ENCODE peak calls at places on chromosomes 6 and 20, in eight cellular contexts. V, I, B, W, U, G, K and R are unnamed samples.

GRCh38 chr6:166715065-166715464 is 88.0 kb upstream of the RPS6KA2 start:
- DNase-seq in V (no peak), I (no peak), B (no peak), W (no peak), U (no peak), G (no peak), K (no peak), R (no peak)

GRCh38 chr20:23445596-23446217 is 6.2 kb downstream of the CSTL1 start:
- DNase-seq in V (no peak), I (peak; percentile 83), B (no peak), W (no peak), U (no peak), G (no peak), K (no peak), R (no peak)

GRCh38 chr20:49339123-49339522 is 61.3 kb upstream of the ZNFX1 start:
- DNase-seq in V (no peak), I (no peak), B (no peak), W (no peak), U (no peak), G (no peak), K (no peak), R (no peak)

GRCh38 chr6:96302991-96303390 is 218.6 kb upstream of the UFL1 start:
- DNase-seq in V (no peak), I (no peak), B (no peak), W (no peak), U (no peak), G (no peak), K (no peak), R (no peak)

GRCh38 chr6:14286144-14286543 is 168.6 kb downstream of the CD83 start:
- DNase-seq in V (no peak), I (peak; percentile 90), B (no peak), W (no peak), U (no peak), G (no peak), K (no peak), R (no peak)

GRCh38 chr6:149499066-149499465 is 14.3 kb upstream of the ZC3H12D start:
- DNase-seq in V (no peak), I (peak; percentile 98), B (no peak), W (no peak), U (no peak), G (no peak), K (no peak), R (no peak)

GRCh38 chr6:55320691-55321086 is 6.6 kb upstream of the GFRAL start:
- DNase-seq in V (no peak), I (no peak), B (no peak), W (no peak), U (no peak), G (no peak), K (no peak), R (no peak)

GRCh38 chr6:13605634-13606033 is 9.5 kb upstream of the NOL7 start:
- DNase-seq in V (no peak), I (no peak), B (no peak), W (no peak), U (no peak), G (no peak), K (no peak), R (no peak)

GRCh38 chr20:64119681-64120341 is 12.4 kb upstream of the NPBWR2 start:
- DNase-seq in V (peak; percentile 41), I (no peak), B (no peak), W (peak; percentile 16), U (no peak), G (peak; percentile 58), K (no peak), R (no peak)

GRCh38 chr20:40868568-40869223 is 159.9 kb upstream of the TOP1 start:
- DNase-seq in V (no peak), I (peak; percentile 85), B (no peak), W (no peak), U (no peak), G (no peak), K (no peak), R (no peak)

GRCh38 chr20:14986026-14986655 is 648.7 kb upstream of the FLRT3 start:
- DNase-seq in V (no peak), I (no peak), B (no peak), W (no peak), U (peak; percentile 94), G (no peak), K (no peak), R (no peak)

GRCh38 chr6:27772261-27773001 is 139.8 kb downstream of the OR2B2 start:
- DNase-seq in V (peak; percentile 91), I (peak; percentile 77), B (peak; percentile 84), W (peak; percentile 80), U (peak; percentile 89), G (peak; percentile 95), K (peak; percentile 86), R (peak; percentile 68)

GRCh38 chr6:160420969-160421556 is 72.9 kb downstream of the SLC22A3 start:
- DNase-seq in V (no peak), I (no peak), B (no peak), W (no peak), U (no peak), G (no peak), K (no peak), R (no peak)

GRCh38 chr6:2448826-2449571 is 203.6 kb upstream of the GMDS start:
- DNase-seq in V (no peak), I (peak; percentile 89), B (no peak), W (peak; percentile 27), U (peak; percentile 44), G (no peak), K (no peak), R (no peak)

GRCh38 chr20:5261763-5262162 is 55.0 kb downstream of the PROKR2 start:
- DNase-seq in V (no peak), I (no peak), B (no peak), W (no peak), U (no peak), G (no peak), K (no peak), R (no peak)

GRCh38 chr6:15879372-15880261 is 216.8 kb upstream of the DTNBP1 start:
- DNase-seq in V (peak; percentile 85), I (peak; percentile 13), B (peak; percentile 86), W (peak; percentile 31), U (peak; percentile 39), G (peak; percentile 66), K (peak; percentile 59), R (no peak)

GRCh38 chr6:40715501-40716403 is 128.6 kb upstream of the LRFN2 start:
- DNase-seq in V (no peak), I (no peak), B (peak; percentile 21), W (no peak), U (peak; percentile 40), G (no peak), K (no peak), R (no peak)

GRCh38 chr6:15246217-15247211 is 645 bp downstream of the JARID2 start:
- DNase-seq in V (no peak), I (peak; percentile 49), B (no peak), W (no peak), U (no peak), G (no peak), K (peak; percentile 57), R (peak; percentile 21)

GRCh38 chr6:3005874-3006273 is 6.2 kb downstream of the NQO2 start:
- DNase-seq in V (no peak), I (no peak), B (no peak), W (no peak), U (no peak), G (no peak), K (no peak), R (no peak)

GRCh38 chr6:168395983-168396382 is 45.0 kb upstream of the SMOC2 start:
- DNase-seq in V (no peak), I (no peak), B (no peak), W (no peak), U (no peak), G (no peak), K (no peak), R (no peak)
- H3K9me3 ChIP-seq in V (no peaks in the 10 kb centered on the region), I (peaks cover 55% of the 10 kb centered on the region), B (peaks cover 24% of the 10 kb centered on the region), W (no peaks in the 10 kb centered on the region), U (no peaks in the 10 kb centered on the region), G (no peaks in the 10 kb centered on the region), K (no peaks in the 10 kb centered on the region), R (no peaks in the 10 kb centered on the region)

GRCh38 chr6:156807795-156808194 is 30.6 kb downstream of the ARID1B start:
- DNase-seq in V (no peak), I (no peak), B (no peak), W (no peak), U (no peak), G (no peak), K (no peak), R (no peak)
- H3K27ac ChIP-seq in V (peak overlapping the region; percentile 51), I (no peak overlapping the region), B (peak overlapping the region; percentile 46), W (no peak overlapping the region), U (no peak overlapping the region), G (no peak overlapping the region), K (no peak overlapping the region), R (peak overlapping the region; percentile 8)

GRCh38 chr6:106186172-106186571 is 100.0 kb downstream of the PRDM1 start:
- DNase-seq in V (no peak), I (no peak), B (no peak), W (no peak), U (no peak), G (no peak), K (no peak), R (no peak)
- H3K4me1 ChIP-seq in V (no peaks in the 10 kb centered on the region), I (peaks cover 9% of the 10 kb centered on the region), B (no peaks in the 10 kb centered on the region), W (peaks cover 15% of the 10 kb centered on the region), U (no peaks in the 10 kb centered on the region), G (no peaks in the 10 kb centered on the region), K (peaks cover under 1% of the 10 kb centered on the region), R (peaks cover 8% of the 10 kb centered on the region)

GRCh38 chr6:20539387-20539786 is 5.1 kb downstream of the CDKAL1 start:
- DNase-seq in V (no peak), I (no peak), B (no peak), W (no peak), U (no peak), G (no peak), K (no peak), R (no peak)

GRCh38 chr6:20540683-20541082 is 6.4 kb downstream of the CDKAL1 start:
- DNase-seq in V (no peak), I (peak; percentile 17), B (no peak), W (no peak), U (no peak), G (no peak), K (no peak), R (no peak)

GRCh38 chr6:20538131-20538662 is 3.9 kb downstream of the CDKAL1 start:
- DNase-seq in V (no peak), I (no peak), B (no peak), W (no peak), U (no peak), G (no peak), K (no peak), R (no peak)

GRCh38 chr6:20541387-20541786 is 7.1 kb downstream of the CDKAL1 start:
- DNase-seq in V (no peak), I (no peak), B (no peak), W (no peak), U (no peak), G (no peak), K (no peak), R (no peak)

DNA sequence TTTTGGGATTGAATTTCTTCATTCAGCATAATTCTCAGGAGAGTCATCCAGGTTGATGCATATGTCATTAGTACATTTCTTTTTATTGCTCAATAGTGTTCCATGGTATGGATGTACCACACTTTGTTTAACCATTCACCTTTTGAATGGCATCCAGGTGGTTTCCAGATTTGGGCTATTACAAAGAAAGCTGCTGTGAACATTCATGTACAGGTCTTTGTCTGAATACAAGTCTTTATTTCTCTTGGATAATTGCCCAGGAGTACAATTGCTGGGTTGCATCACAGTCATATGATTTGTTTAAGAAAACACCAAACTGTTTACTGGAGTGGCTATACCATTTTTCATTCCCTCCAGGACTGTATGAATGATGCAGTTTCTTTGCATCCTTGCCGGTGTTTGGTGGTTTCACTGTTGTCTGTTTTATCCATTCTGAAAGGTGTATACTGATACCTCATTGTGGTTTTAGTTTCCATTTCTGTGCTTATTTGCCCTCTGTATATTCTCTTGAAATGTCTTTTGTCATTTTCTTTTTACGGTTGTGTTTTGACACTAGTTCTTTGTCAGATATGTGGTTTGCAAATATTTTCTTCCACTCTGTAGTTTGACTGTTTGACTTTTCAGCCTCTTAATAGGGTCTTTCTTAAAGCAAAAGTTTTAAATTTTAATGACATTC is 8.8 kb downstream of the CDKAL1 start:
- DNase-seq in V (no peak), I (peak; percentile 84), B (no peak), W (no peak), U (no peak), G (no peak), K (no peak), R (no peak)
- H3K9me3 ChIP-seq in V (no peaks in the 10 kb centered on the region), I (no peaks in the 10 kb centered on the region), B (no peaks in the 10 kb centered on the region), W (no peaks in the 10 kb centered on the region), U (no peaks in the 10 kb centered on the region), G (no peaks in the 10 kb centered on the region), K (no peaks in the 10 kb centered on the region), R (no peaks in the 10 kb centered on the region)